ENCODE peak calls at places on chromosomes 7 and 10, in six cellular contexts. E is stimulated activated CD4-positive, alpha-beta T cell treated with anti-CD3 and anti-CD28 coated beads, Interleukin-1b, Interleukin-23, amount 100 ng/mL, for 1 hour; S is sciatic nerve; U is cardiac septum; V is stimulated activated CD8-positive, alpha-beta memory T cell treated with anti-CD3 and anti-CD28 coated beads, Interleukin-15, amount 100 ng/mL, for 24 hours; A is caudate nucleus. D is an unnamed sample.

GRCh38 chr7:102396710-102397019 is 502 bp downstream of the PRKRIP1 start:
- DNase-seq in S (no peak), V (no peak), U (no peak), E (no peak), A (no peak), D (no peak)

GRCh38 chr7:7761340-7761973 is 43.0 kb upstream of the RPA3 start:
- DNase-seq in A (no peak), U (no peak), V (no peak), E (no peak), S (no peak), D (peak)

GRCh38 chr10:78629773-78630172 is 439.0 kb upstream of the ZMIZ1 start:
- DNase-seq in E (no peak), U (no peak), A (no peak), S (no peak), V (no peak), D (no peak)

GRCh38 chr10:15321431-15322321 is 49.4 kb downstream of the FAM171A1 start:
- DNase-seq in E (no peak), V (no peak), U (no peak), S (no peak), A (no peak), D (no peak)

GRCh38 chr10:89100680-89101079 is 106.4 kb downstream of the CH25H start:
- DNase-seq in V (no peak), S (no peak), A (no peak), U (no peak), E (no peak), D (no peak)

GRCh38 chr10:129851941-129852650 is 112.0 kb downstream of the EBF3 start:
- DNase-seq in U (no peak), V (no peak), A (no peak), E (no peak), S (peak), D (no peak)

GRCh38 chr7:146655928-146656797 is 539.6 kb downstream of the CNTNAP2 start:
- DNase-seq in U (no peak), E (no peak), S (no peak), A (no peak), V (no peak), D (peak)

GRCh38 chr10:59098811-59099452 is 77.5 kb upstream of the PHYHIPL start:
- DNase-seq in S (no peak), E (no peak), V (no peak), U (no peak), A (no peak), D (no peak)

GRCh38 chr7:5594616-5595544 is 171.2 kb upstream of the TNRC18 start:
- DNase-seq in V (no peak), U (no peak), S (no peak), A (no peak), E (no peak), D (no peak)

GRCh38 chr10:43857206-43857952 is 208.7 kb upstream of the ZNF32 start:
- DNase-seq in S (peak), U (peak), A (no peak), V (no peak), E (no peak), D (no peak)

GRCh38 chr10:106387063-106387462 is 777.4 kb downstream of the SORCS1 start:
- DNase-seq in A (no peak), V (no peak), E (no peak), S (no peak), U (no peak), D (no peak)

GRCh38 chr7:50182734-50183133 is 89.7 kb upstream of the ZPBP start:
- DNase-seq in V (no peak), U (no peak), E (no peak), S (no peak), A (no peak), D (no peak)

GRCh38 chr7:34225193-34225592 is 319.9 kb downstream of the BMPER start:
- DNase-seq in S (no peak), U (no peak), A (no peak), V (no peak), E (no peak), D (no peak)

GRCh38 chr10:71719042-71719441 is 536 bp downstream of the C10orf105 start:
- DNase-seq in V (no peak), U (no peak), E (no peak), A (no peak), S (no peak), D (no peak)

GRCh38 chr7:7653568-7654187 is 13.1 kb downstream of the UMAD1 start:
- DNase-seq in E (no peak), U (no peak), S (no peak), A (no peak), V (no peak), D (peak)

GRCh38 chr7:75854233-75854632 is 24.6 kb upstream of the RHBDD2 start:
- DNase-seq in U (no peak), E (no peak), A (no peak), S (no peak), V (no peak), D (no peak)

GRCh38 chr10:13831711-13832110 is 244.9 kb downstream of the PRPF18 start:
- DNase-seq in S (no peak), E (no peak), V (no peak), U (no peak), A (no peak), D (peak)

GRCh38 chr7:93622036-93622714 is 47.7 kb upstream of the CALCR start:
- DNase-seq in U (no peak), A (no peak), V (no peak), E (no peak), S (no peak), D (peak)

GRCh38 chr10:35336921-35337741 is 822 bp downstream of the CCNY start:
- DNase-seq in E (no peak), S (peak), V (no peak), U (no peak), A (no peak), D (peak)

GRCh38 chr10:100735345-100736143 is 9.8 kb upstream of the PAX2 start:
- DNase-seq in S (no peak), V (no peak), U (no peak), A (no peak), E (no peak), D (no peak)

GRCh38 chr7:46972205-46972604 is 609.7 kb downstream of the TNS3 start:
- DNase-seq in A (no peak), S (no peak), V (no peak), U (no peak), E (no peak), D (no peak)

D was measured in MM.1S.